ENCODE peak calls at places on chromosomes 16 and 17, in five cellular contexts. One of them, this sample, is unnamed.

GRCh38 chr17:82003411-82004381 is 19.0 kb downstream of the CENPX start:
- DNase-seq in GM12878: no peak
- DNase-seq in K562: no peak
- DNase-seq in SK-N-SH: no peak
- DNase-seq in A549: peak; percentile 95
- DNase-seq in this sample: peak; percentile 95

GRCh38 chr17:31433091-31433790 is 41.8 kb downstream of the RAB11FIP4 start:
- DNase-seq in A549: no peak
- DNase-seq in SK-N-SH: no peak
- DNase-seq in K562: no peak
- DNase-seq in GM12878: no peak
- DNase-seq in this sample: no peak

GRCh38 chr17:43515641-43516040 is 30.5 kb downstream of the ETV4 start:
- DNase-seq in K562: no peak
- DNase-seq in SK-N-SH: no peak
- DNase-seq in A549: no peak
- DNase-seq in GM12878: no peak
- DNase-seq in this sample: no peak

GRCh38 chr17:48647103-48647963 is 21.2 kb upstream of the HOXB9 start:
- DNase-seq in K562: no peak
- DNase-seq in A549: peak; percentile 71
- DNase-seq in GM12878: no peak
- DNase-seq in SK-N-SH: peak; percentile 42
- DNase-seq in this sample: no peak

GRCh38 chr16:740764-741505 is at the start of gene CIAO3:
- DNase-seq in SK-N-SH: peak; percentile 99
- DNase-seq in GM12878: peak; percentile 60
- DNase-seq in K562: peak; percentile 95
- DNase-seq in A549: peak; percentile 83
- DNase-seq in this sample: peak; percentile 89

GRCh38 chr17:1197379-1197778 is 17.6 kb upstream of the ABR start:
- DNase-seq in K562: no peak
- DNase-seq in GM12878: no peak
- DNase-seq in SK-N-SH: no peak
- DNase-seq in A549: no peak
- DNase-seq in this sample: peak; percentile 40

GRCh38 chr17:2828396-2829038 is 32.3 kb downstream of the RAP1GAP2 start:
- DNase-seq in SK-N-SH: peak; percentile 94
- DNase-seq in GM12878: no peak
- DNase-seq in A549: peak; percentile 91
- DNase-seq in K562: peak; percentile 78
- DNase-seq in this sample: peak; percentile 19

GRCh38 chr16:68458551-68458950 is 10.2 kb upstream of the SMPD3 start:
- DNase-seq in K562: no peak
- DNase-seq in A549: no peak
- DNase-seq in GM12878: no peak
- DNase-seq in SK-N-SH: no peak
- DNase-seq in this sample: no peak

GRCh38 chr17:48240562-48241130 is 133.1 kb downstream of the SNX11 start:
- DNase-seq in GM12878: no peak
- DNase-seq in SK-N-SH: no peak
- DNase-seq in A549: peak; percentile 23
- DNase-seq in K562: peak; percentile 25
- DNase-seq in this sample: peak; percentile 11

GRCh38 chr17:77778636-77779524 is 179.6 kb upstream of the TNRC6C start:
- DNase-seq in GM12878: no peak
- DNase-seq in A549: no peak
- DNase-seq in K562: no peak
- DNase-seq in SK-N-SH: peak; percentile 96
- DNase-seq in this sample: no peak

GRCh38 chr17:56725144-56725543 is 108.6 kb downstream of the C17orf67 start:
- DNase-seq in GM12878: no peak
- DNase-seq in K562: no peak
- DNase-seq in SK-N-SH: no peak
- DNase-seq in A549: no peak
- DNase-seq in this sample: no peak

GRCh38 chr17:50908860-50909764 is 43.0 kb upstream of the TOB1 start:
- DNase-seq in GM12878: no peak
- DNase-seq in A549: no peak
- DNase-seq in K562: no peak
- DNase-seq in SK-N-SH: no peak
- DNase-seq in this sample: no peak

GRCh38 chr17:60832206-60832605 is 154.6 kb downstream of the BCAS3 start:
- DNase-seq in GM12878: no peak
- DNase-seq in K562: no peak
- DNase-seq in SK-N-SH: peak; percentile 39
- DNase-seq in A549: no peak
- DNase-seq in this sample: no peak

GRCh38 chr16:14320406-14320805 is 249.3 kb downstream of the MRTFB start:
- DNase-seq in K562: no peak
- DNase-seq in GM12878: no peak
- DNase-seq in A549: no peak
- DNase-seq in SK-N-SH: no peak
- DNase-seq in this sample: no peak

GRCh38 chr17:80499536-80499935 is 23.1 kb upstream of the NPTX1 start:
- DNase-seq in GM12878: no peak
- DNase-seq in SK-N-SH: no peak
- DNase-seq in K562: no peak
- DNase-seq in A549: no peak
- DNase-seq in this sample: no peak
- TF ChIP-seq RCOR1 in GM12878: no peak
- TF ChIP-seq RCOR1 in SK-N-SH: no peak
- TF ChIP-seq RCOR1 in K562: no peak
- TF ChIP-seq RCOR1 in A549: no peak
- TF ChIP-seq RCOR1 in this sample: no peak

DNA sequence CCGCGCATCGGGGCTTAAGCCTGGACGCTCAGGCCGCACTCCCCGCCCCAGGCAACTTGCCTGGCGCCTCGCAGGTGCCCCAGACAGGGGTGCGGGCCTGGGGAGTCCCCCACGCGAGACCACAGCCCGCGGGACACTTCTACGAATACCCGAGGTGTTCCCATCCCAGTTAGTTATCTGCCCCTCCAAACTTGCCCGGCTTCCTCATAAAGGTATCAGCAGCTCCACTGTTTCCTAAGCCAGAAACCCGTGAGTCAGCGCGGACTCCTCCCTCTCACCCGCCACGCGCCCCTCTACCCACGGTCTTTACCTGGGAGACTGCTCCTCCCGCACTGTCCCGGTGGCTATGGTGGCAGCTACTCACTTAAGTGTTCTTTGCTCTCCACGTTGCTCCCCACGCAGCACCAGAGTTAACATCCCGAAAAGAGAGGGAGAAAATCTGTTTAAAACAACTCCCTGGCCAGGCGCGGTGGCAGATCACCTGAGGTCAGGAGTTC is 1.0 kb upstream of the CREBBP start:
- DNase-seq in K562: peak; percentile 24
- DNase-seq in GM12878: no peak
- DNase-seq in SK-N-SH: no peak
- DNase-seq in A549: no peak
- DNase-seq in this sample: no peak
- TF ChIP-seq RCOR1 in K562: no peak
- TF ChIP-seq RCOR1 in GM12878: no peak
- TF ChIP-seq RCOR1 in SK-N-SH: no peak
- TF ChIP-seq RCOR1 in A549: no peak
- TF ChIP-seq RCOR1 in this sample: no peak

GRCh38 chr17:41069031-41069430 is 3.4 kb upstream of the KRTAP2-4 start:
- DNase-seq in GM12878: no peak
- DNase-seq in SK-N-SH: no peak
- DNase-seq in A549: no peak
- DNase-seq in K562: no peak
- DNase-seq in this sample: no peak
- TF ChIP-seq RCOR1 in GM12878: no peak
- TF ChIP-seq RCOR1 in SK-N-SH: no peak
- TF ChIP-seq RCOR1 in A549: no peak
- TF ChIP-seq RCOR1 in K562: no peak
- TF ChIP-seq RCOR1 in this sample: no peak

DNA sequence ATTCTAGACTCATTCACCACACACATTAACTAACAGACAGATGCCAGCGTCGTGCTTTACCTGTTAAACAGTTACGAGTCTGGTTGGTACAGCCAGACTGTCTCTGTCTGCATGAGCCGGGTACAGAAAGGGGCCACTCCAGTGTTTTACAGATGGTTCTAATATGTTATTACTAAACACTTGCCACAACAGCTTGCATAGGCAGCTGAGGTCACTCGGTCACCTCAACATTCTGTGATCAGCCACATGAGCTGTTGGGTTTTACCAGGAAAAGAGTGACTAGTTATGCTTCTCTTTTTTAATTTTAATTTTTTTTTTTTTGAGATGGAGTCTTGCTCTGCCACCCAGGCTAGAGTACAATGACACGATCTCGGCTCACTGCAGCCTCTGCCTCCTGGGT is 25.2 kb downstream of the CD300A start:
- DNase-seq in SK-N-SH: no peak
- DNase-seq in K562: no peak
- DNase-seq in A549: no peak
- DNase-seq in GM12878: no peak
- DNase-seq in this sample: no peak
- TF ChIP-seq RCOR1 in SK-N-SH: no peak
- TF ChIP-seq RCOR1 in K562: no peak
- TF ChIP-seq RCOR1 in A549: no peak
- TF ChIP-seq RCOR1 in GM12878: no peak
- TF ChIP-seq RCOR1 in this sample: no peak

DNA sequence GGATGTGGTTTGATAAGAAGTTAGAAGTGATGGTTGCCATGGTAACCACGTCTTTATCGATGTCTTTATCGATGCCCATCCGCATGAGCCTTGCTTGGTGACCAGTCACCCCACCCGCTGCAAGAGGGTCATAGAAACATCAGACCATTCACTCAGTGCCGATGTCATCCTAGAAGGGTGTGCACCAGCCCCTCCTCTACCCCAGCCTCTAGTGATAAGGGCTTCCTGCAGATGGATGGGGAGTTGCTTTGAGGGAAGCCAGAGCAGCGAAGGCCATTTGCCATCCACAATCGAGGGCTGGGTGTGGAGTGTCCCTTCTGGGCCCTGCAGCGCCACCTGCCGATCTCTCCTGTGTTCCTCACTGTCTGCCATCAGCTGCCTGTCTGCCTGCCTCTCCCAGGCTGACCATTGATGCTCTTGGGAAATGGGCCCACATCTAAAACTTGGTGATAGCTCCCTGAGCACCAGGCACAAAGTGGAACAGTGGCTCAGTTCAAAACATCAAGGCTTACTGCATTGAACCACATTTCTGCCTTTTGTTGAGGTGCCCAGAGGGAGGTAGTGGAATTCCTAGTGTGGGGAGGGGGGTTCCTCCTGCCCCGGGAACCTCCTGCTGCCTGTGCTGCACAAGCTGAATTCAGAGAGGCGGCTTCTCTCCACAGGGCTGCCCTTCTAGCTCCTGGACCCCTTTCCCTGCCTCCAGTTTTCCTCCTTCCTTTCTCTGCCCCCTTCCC is 8.9 kb downstream of the CALB2 start:
- DNase-seq in A549: peak; percentile 78
- DNase-seq in SK-N-SH: peak; percentile 82
- DNase-seq in K562: peak; percentile 80
- DNase-seq in GM12878: peak; percentile 2
- DNase-seq in this sample: peak; percentile 21
- TF ChIP-seq RCOR1 in A549: no peak
- TF ChIP-seq RCOR1 in SK-N-SH: no peak
- TF ChIP-seq RCOR1 in K562: peak; percentile 79
- TF ChIP-seq RCOR1 in GM12878: no peak
- TF ChIP-seq RCOR1 in this sample: no peak

DNA sequence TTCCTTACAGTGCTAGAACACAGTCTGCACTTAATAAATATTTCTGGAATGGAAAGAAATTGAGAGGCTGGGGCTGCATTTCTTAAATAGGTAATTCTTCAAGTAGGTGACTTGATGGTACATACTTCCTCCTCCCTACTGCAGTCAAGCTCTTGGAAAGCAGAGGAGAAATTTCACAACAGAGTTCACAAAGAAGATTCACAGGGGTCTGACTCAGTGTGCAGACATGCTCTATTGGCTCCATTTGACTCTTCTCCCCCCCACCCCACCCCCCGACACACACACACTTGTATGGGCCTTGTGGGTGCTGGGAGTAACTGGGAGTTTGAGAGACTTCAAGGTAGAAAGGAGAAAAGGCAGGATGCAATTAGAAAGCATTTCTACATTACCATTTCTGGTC is 6.2 kb upstream of the MYOCD start:
- DNase-seq in K562: no peak
- DNase-seq in SK-N-SH: no peak
- DNase-seq in GM12878: no peak
- DNase-seq in A549: no peak
- DNase-seq in this sample: peak; percentile 90
- TF ChIP-seq RCOR1 in K562: no peak
- TF ChIP-seq RCOR1 in SK-N-SH: no peak
- TF ChIP-seq RCOR1 in GM12878: no peak
- TF ChIP-seq RCOR1 in A549: no peak
- TF ChIP-seq RCOR1 in this sample: no peak